ENCODE peak calls at places on chromosome 12, in ten cellular contexts. D is upper lobe of right lung, O is colonic mucosa, R is ovary, S is heart right ventricle, A is neural progenitor cell, L is lung, P is right atrium auricular region, M is body of pancreas, F is hepatocyte. Y is an unnamed sample.

GRCh38 chr12:111445311-111446043 is 39.8 kb downstream of the SH2B3 start:
- DNase-seq in D (peak; percentile 62), O (no peak), R (no peak), S (no peak), A (no peak), L (no peak), P (peak; percentile 56), M (peak; percentile 25), F (no peak), Y (no peak)

GRCh38 chr12:91099836-91100235 is 11.5 kb downstream of the LUM start:
- DNase-seq in D (no peak), O (no peak), R (no peak), S (no peak), A (no peak), L (no peak), P (no peak), M (no peak), F (no peak), Y (no peak)

GRCh38 chr12:52032431-52032796 is 18.8 kb upstream of the NR4A1 start:
- DNase-seq in D (no peak), O (peak; percentile 75), R (peak; percentile 87), S (no peak), A (no peak), L (peak; percentile 60), P (peak; percentile 94), M (peak; percentile 87), F (peak; percentile 77), Y (peak; percentile 87)

GRCh38 chr12:95998611-95999300 is 2.6 kb upstream of the HAL start:
- DNase-seq in D (no peak), O (peak; percentile 48), R (no peak), S (no peak), A (peak; percentile 77), L (peak; percentile 36), P (no peak), M (peak; percentile 74), F (peak; percentile 84), Y (peak; percentile 78)

GRCh38 chr12:130029151-130029550 is 125.3 kb upstream of the TMEM132D start:
- DNase-seq in D (no peak), O (no peak), R (no peak), S (no peak), A (no peak), L (no peak), P (no peak), M (no peak), F (no peak), Y (no peak)

GRCh38 chr12:80627773-80628172 is 79.7 kb upstream of the MYF6 start:
- DNase-seq in D (no peak), O (no peak), R (no peak), S (no peak), A (no peak), L (no peak), P (no peak), M (no peak), F (no peak), Y (peak; percentile 74)

GRCh38 chr12:44143170-44143569 is 307.3 kb downstream of the TMEM117 start:
- DNase-seq in D (no peak), O (no peak), R (no peak), S (no peak), A (no peak), L (no peak), P (no peak), M (no peak), F (no peak), Y (no peak)

GRCh38 chr12:112121780-112122565 is 3.4 kb upstream of the TRAFD1 start:
- DNase-seq in D (peak; percentile 82), O (peak; percentile 52), R (peak; percentile 80), S (peak; percentile 66), A (no peak), L (peak; percentile 77), P (peak; percentile 83), M (peak; percentile 90), F (peak; percentile 57), Y (peak; percentile 30)

GRCh38 chr12:118103231-118103600 is 595 bp downstream of the VSIG10 start:
- DNase-seq in D (no peak), O (peak; percentile 50), R (peak; percentile 40), S (no peak), A (no peak), L (no peak), P (no peak), M (peak; percentile 7), F (no peak), Y (peak; percentile 38)
- H3K27ac ChIP-seq in D (peak overlapping the region; percentile 81), O (peak overlapping the region; percentile 89), R (peak overlapping the region; percentile 82), S (peak overlapping the region; percentile 82), A (no peak overlapping the region), L (peak overlapping the region; percentile 38), P (peak overlapping the region; percentile 85), M (peak overlapping the region; percentile 70), F (peak overlapping the region; percentile 89), Y (no peak overlapping the region)

GRCh38 chr12:102540856-102541385 is 60.6 kb upstream of the IGF1 start:
- DNase-seq in D (no peak), O (no peak), R (no peak), S (no peak), A (no peak), L (no peak), P (no peak), M (no peak), F (no peak), Y (no peak)

GRCh38 chr12:102542816-102543448 is 62.6 kb upstream of the IGF1 start:
- DNase-seq in D (no peak), O (peak; percentile 22), R (peak; percentile 57), S (peak; percentile 8), A (no peak), L (no peak), P (no peak), M (no peak), F (no peak), Y (no peak)

GRCh38 chr12:102543931-102544485 is 63.6 kb upstream of the IGF1 start:
- DNase-seq in D (no peak), O (no peak), R (no peak), S (no peak), A (no peak), L (no peak), P (no peak), M (no peak), F (no peak), Y (no peak)

GRCh38 chr12:102539651-102540553 is 59.5 kb upstream of the IGF1 start:
- DNase-seq in D (no peak), O (no peak), R (no peak), S (no peak), A (peak; percentile 21), L (no peak), P (no peak), M (no peak), F (peak; percentile 69), Y (peak; percentile 53)

DNA sequence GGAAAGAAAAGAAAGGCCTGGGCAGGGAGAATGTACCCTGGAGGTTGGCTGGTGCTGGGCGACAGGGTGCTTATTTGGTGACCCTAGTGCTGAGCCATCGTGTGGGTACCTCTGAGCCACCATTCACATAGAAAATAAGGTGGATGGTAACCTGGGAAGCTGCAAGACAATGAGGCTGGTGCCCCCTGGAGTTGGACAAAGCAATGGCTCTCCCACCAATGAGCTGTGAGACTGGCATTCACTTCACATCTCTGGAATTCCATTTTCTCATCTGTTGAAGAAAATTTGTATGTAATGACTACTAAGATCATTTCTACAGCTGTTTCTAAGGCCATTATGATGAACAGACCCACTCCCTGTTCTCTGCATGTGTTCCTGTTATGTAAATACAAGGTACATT is 63.1 kb upstream of the IGF1 start:
- DNase-seq in D (no peak), O (no peak), R (no peak), S (no peak), A (no peak), L (no peak), P (no peak), M (no peak), F (no peak), Y (no peak)
- TF ChIP-seq CTCF in D (peak; percentile 16), O (no peak), R (no peak), S (peak; percentile 30), A (peak; percentile 28), L (no peak), P (no peak), M (no peak), F (no peak), Y (peak; percentile 19)

GRCh38 chr12:113302466-113302865 is 32.4 kb downstream of the SLC8B1 start:
- DNase-seq in D (no peak), O (no peak), R (no peak), S (no peak), A (no peak), L (no peak), P (no peak), M (no peak), F (no peak), Y (no peak)

GRCh38 chr12:113298861-113299545 is 35.9 kb downstream of the SLC8B1 start:
- DNase-seq in D (no peak), O (peak; percentile 42), R (peak; percentile 68), S (peak; percentile 83), A (no peak), L (no peak), P (peak; percentile 74), M (no peak), F (no peak), Y (no peak)

GRCh38 chr12:113302925-113303640 is 31.8 kb downstream of the SLC8B1 start:
- DNase-seq in D (no peak), O (no peak), R (no peak), S (no peak), A (peak; percentile 67), L (no peak), P (no peak), M (no peak), F (no peak), Y (no peak)

GRCh38 chr12:113299619-113300237 is 35.2 kb downstream of the SLC8B1 start:
- DNase-seq in D (peak; percentile 88), O (peak; percentile 33), R (peak; percentile 75), S (peak; percentile 70), A (peak; percentile 68), L (peak; percentile 81), P (peak; percentile 80), M (peak; percentile 62), F (peak; percentile 88), Y (peak; percentile 24)

GRCh38 chr12:113301811-113302210 is 33.1 kb downstream of the SLC8B1 start:
- DNase-seq in D (no peak), O (no peak), R (no peak), S (no peak), A (no peak), L (no peak), P (no peak), M (no peak), F (no peak), Y (no peak)
- H3K36me3 ChIP-seq in D (peaks cover 52% of the 10 kb centered on the region), O (peaks cover 7% of the 10 kb centered on the region), R (no peaks in the 10 kb centered on the region), S (peaks cover 17% of the 10 kb centered on the region), A (no peaks in the 10 kb centered on the region), L (peaks cover 32% of the 10 kb centered on the region), P (peaks cover 35% of the 10 kb centered on the region), M (no peaks in the 10 kb centered on the region), F (no peaks in the 10 kb centered on the region), Y (no peaks in the 10 kb centered on the region)

DNA sequence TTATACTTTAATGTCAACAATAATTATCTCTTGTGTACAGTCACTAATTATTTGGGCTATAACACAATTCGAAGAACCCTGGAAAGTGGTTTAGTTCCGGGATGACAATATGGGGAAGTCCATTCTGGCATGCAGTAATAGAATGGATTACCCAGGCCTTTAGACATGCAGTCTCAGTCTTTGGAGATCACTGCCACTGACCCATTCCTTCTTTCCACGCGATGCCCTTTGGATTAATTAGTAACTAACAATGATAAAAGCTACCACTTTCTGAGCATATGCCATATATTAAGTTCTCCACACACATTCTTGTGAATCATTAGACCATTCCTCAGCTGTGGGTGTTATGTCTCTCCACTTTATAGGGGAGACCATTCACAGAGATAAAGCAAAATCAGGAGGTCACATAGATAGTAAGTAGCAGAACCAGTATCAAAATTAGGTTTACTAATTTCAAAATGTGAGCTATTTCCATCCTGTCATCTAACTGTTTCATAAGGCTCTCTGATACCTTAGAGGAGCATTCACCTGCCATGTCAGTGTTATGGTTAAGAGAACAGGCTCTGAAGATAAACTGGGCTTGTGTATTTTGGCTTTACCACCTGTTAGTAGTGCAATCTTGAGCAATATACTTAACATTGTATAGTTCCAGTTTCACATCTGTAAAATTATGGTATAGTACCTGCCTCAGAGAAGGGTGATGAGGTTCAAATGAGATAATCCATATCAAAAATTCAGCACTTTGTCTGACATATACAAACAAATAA is 27.2 kb upstream of the KCNJ8 start:
- DNase-seq in D (no peak), O (no peak), R (no peak), S (no peak), A (no peak), L (no peak), P (no peak), M (no peak), F (no peak), Y (no peak)
- H3K27ac ChIP-seq in D (no peak overlapping the region), O (no peak overlapping the region), R (no peak overlapping the region), S (no peak overlapping the region), A (no peak overlapping the region), L (no peak overlapping the region), P (no peak overlapping the region), M (no peak overlapping the region), F (peak overlapping the region; percentile 63), Y (no peak overlapping the region)

Y was measured in cardiac muscle cell.